ENCODE peak calls at places on chromosomes 3 and 15, in five cellular contexts. G is prostate gland, J is fibroblast of pulmonary artery, F is WERI-Rb-1, N is AG04450. W is an unnamed sample.
A peak's percentile ranks its signal among the peaks of the same experiment; 100 is the strongest.

GRCh38 chr3:47000922-47001730 is 21.7 kb downstream of the NBEAL2 start:
- DNase-seq in G (no peak), J (no peak), F (no peak), N (no peak), W (no peak)

GRCh38 chr3:128996741-128997140 is 2.9 kb upstream of the CFAP92 start:
- DNase-seq in N (no peak), J (no peak), G (no peak), F (no peak), W (no peak)

GRCh38 chr3:196988241-196989029 is 19.8 kb upstream of the PIGZ start:
- DNase-seq in J (no peak), G (no peak), N (no peak), F (peak; percentile 32), W (no peak)

GRCh38 chr3:98188553-98188952 is 22.1 kb downstream of the OR5H15 start:
- DNase-seq in J (no peak), G (no peak), N (no peak), F (no peak), W (peak; percentile 23)

GRCh38 chr3:109553573-109554371 is 216.4 kb upstream of the DPPA4 start:
- DNase-seq in J (no peak), F (no peak), N (no peak), G (no peak), W (no peak)

GRCh38 chr3:121592856-121593702 is at the start of gene FBXO40:
- DNase-seq in N (no peak), G (no peak), F (peak; percentile 74), J (no peak), W (no peak)

GRCh38 chr3:99071096-99071495 is 169.6 kb upstream of the DCBLD2 start:
- DNase-seq in G (no peak), N (no peak), F (no peak), J (no peak), W (no peak)

GRCh38 chr15:97961067-97961954 is 808 bp downstream of the ARRDC4 start:
- DNase-seq in N (no peak), F (no peak), J (peak; percentile 20), G (peak; percentile 18), W (no peak)

GRCh38 chr15:84982301-84982920 is 755 bp downstream of the PDE8A start:
- DNase-seq in F (no peak), J (peak; percentile 36), G (peak; percentile 15), N (no peak), W (no peak)

GRCh38 chr3:125694761-125695294 is 99.5 kb upstream of the OSBPL11 start:
- DNase-seq in J (no peak), G (no peak), F (no peak), N (no peak), W (no peak)

GRCh38 chr3:33578325-33579180 is 138.3 kb upstream of the UBP1 start:
- DNase-seq in N (peak; percentile 1), G (no peak), J (peak; percentile 42), F (no peak), W (no peak)

DNA sequence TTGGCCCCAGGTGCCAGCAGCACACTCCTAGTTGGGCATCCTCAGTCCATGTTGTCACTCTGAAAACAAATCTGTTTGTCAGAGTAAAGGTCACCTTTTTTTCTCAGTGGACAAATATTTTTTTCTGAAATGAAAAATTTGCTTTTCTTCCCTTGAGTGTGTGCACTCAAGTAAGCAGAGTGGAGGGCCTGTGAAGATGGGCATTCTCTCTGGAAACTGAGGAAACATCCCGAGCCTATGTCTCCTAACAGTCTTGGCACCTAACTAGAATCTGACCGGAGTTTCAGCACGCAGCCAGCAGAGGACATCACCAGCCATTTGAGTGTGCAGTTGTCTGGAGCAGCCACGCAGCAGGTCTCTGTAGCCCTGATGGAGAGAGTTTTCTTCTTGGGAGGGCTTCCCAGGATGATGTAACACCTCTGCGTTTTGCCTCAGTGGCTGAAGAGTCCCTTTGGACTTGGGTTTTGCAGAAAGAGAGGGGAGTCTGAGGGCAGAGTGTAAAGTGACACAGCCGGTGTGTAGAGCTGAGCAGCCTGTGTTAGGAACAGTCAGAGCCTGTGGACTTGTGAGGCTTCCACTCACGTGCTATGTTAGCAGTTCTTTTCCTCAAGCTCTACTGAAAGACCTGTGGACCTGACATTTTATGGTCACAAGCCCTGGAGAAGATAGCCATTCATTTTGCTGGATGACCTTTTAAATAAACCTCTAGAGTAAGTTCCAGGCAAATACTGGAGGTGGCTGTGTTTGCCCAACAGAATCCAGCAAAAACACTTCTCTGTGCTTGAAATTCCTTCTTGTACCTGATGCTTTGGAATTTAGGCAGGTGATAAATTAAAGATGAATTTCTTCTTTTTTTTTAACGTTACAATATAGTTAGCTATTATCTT is 51.6 kb downstream of the ABHD2 start:
- DNase-seq in N (no peak), F (no peak), G (no peak), J (peak; percentile 35), W (peak; percentile 83)
- TF ChIP-seq CTCF in N (peak; percentile 15), F (peak; percentile 33), G (no peak), J (peak; percentile 37), W (peak; percentile 47)

GRCh38 chr3:29282431-29283296 is 1.8 kb downstream of the RBMS3 start:
- DNase-seq in N (no peak), F (no peak), J (peak; percentile 79), G (no peak), W (no peak)
- H3K4me3 ChIP-seq in N (peak overlapping the region; percentile 81), F (no peak overlapping the region), J (peak overlapping the region; percentile 84), G (peak overlapping the region; percentile 42), W (no peak overlapping the region)

GRCh38 chr3:57597240-57597972 is at the start of gene ARF4:
- DNase-seq in F (peak; percentile 99), J (peak; percentile 100), N (peak; percentile 99), G (peak; percentile 98), W (peak; percentile 99)
- TF ChIP-seq CTCF in F (no peak), J (no peak), N (peak; percentile 23), G (peak; percentile 61), W (peak; percentile 37)

GRCh38 chr15:65762399-65762798 is 29.7 kb downstream of the DENND4A start:
- DNase-seq in G (no peak), N (no peak), F (no peak), J (no peak), W (no peak)
- H3K4me3 ChIP-seq in G (no peak overlapping the region), N (no peak overlapping the region), F (no peak overlapping the region), J (no peak overlapping the region), W (no peak overlapping the region)

DNA sequence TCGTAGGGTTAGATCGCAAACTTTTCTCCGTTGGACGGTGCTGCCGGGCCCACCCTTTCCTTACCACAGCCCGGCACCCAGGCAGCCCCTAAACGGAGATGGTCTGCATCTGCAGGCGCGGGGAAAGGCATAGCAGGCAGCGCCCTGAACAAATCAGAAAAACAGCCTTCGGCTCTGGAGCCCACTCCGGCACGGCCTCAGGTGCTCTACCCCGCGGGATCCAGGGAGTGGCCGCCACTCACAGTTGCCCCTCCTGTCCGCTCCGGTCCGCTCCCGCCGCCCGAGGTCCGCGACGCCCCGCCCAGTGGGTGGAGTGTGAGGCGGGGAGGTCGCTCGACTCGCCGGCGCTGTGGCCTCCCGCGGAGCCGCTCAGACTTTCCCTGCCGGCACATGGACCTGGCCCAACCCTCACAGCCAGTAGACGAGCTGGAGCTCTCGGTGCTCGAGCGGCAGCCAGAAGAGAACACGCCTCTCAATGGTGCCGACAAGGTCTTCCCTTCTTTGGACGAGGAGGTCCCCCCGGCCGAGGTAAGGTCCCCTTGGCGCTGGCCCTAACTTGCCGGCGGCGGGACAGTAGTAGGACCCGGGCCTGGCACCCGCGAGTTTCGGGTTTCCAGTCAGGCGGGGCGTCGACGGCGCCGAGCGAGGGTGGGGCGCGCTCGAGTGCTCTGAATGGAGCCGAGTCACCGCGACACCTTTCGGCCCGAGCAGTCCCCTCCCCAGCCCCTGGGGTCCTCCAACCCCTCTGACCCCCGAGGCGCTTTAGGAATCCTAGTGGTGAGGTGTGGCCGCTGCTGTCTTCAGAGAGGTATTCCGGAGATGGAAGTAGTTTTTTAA is at the start of gene C3orf52:
- DNase-seq in J (peak; percentile 78), G (peak; percentile 85), N (peak; percentile 29), F (peak; percentile 89), W (no peak)
- TF ChIP-seq CTCF in J (no peak), G (peak; percentile 10), N (peak; percentile 24), F (no peak), W (no peak)

GRCh38 chr15:57218826-57219576 is 157.3 kb upstream of the CGNL1 start:
- DNase-seq in N (peak; percentile 92), G (no peak), J (peak; percentile 88), F (peak; percentile 73), W (no peak)
- H3K4me3 ChIP-seq in N (peak overlapping the region; percentile 70), G (no peak overlapping the region), J (peak overlapping the region; percentile 50), F (peak overlapping the region; percentile 99), W (no peak overlapping the region)

DNA sequence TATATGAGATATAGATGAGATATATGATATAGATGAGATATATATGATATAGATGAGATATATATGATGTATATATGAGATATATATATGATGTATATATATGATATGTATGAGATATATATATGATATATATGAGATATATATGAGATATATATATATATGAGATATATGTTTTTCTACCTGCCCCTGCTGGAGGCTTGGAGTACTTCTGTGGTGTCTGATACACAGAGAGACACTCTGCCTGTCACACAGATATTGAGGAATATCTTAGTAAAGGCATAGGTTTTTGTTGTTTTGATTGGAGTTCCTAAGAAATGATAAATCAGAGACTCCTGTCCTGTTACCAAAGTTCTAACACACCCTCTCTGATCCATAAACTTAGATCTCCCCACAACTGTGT is 43.0 kb downstream of the TMEM41A start:
- DNase-seq in F (no peak), G (no peak), N (no peak), J (no peak), W (no peak)
- TF ChIP-seq CTCF in F (no peak), G (no peak), N (peak; percentile 20), J (peak; percentile 24), W (no peak)

GRCh38 chr15:74543043-74543422 is 2.0 kb downstream of the ARID3B start:
- DNase-seq in J (no peak), G (no peak), F (no peak), N (no peak), W (no peak)
- H3K4me3 ChIP-seq in J (no peak overlapping the region), G (no peak overlapping the region), F (no peak overlapping the region), N (no peak overlapping the region), W (no peak overlapping the region)

DNA sequence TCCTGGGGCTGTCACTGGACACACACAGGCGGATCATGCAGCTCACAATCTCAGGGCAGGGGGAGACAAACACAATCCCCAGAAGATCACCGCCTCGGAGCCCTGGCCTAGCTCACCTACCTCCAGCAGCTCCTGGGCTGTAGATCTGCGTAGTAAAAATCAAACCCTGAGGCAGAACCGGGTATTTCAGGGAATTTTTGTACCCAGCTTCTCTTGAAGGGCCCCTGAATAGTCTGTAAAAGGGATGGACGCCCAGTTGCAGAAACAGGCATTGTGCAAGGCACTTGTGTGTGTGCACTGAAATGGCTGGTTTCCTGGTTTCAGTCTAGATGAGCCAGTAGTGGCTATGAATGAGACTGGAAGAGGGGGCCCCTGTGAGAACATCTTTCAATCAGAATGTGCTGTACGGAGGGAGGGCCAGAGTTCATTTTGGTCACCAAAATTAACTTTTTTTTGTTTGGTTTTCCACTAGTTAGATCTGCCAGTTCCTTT is 54.9 kb upstream of the RPL32 start:
- DNase-seq in J (peak; percentile 23), F (peak; percentile 60), N (no peak), G (no peak), W (no peak)
- TF ChIP-seq CTCF in J (no peak), F (peak; percentile 51), N (no peak), G (no peak), W (no peak)

W was measured in LNCaP clone FGC.